ENCODE peak calls at places on chromosomes 11 and 22, in nine cellular contexts. J is upper lobe of right lung, A is psoas muscle, W is endothelial cell of umbilical vein, G is Peyer's patch, T is prostate gland, B is GM23248, H is esophagus squamous epithelium, Q is heart left ventricle. U is an unnamed sample. For H3K36me3, the result is how much of the 10 kb centered on the place peaks cover.

GRCh38 chr11:16938061-16938460 is 76.2 kb downstream of the PLEKHA7 start:
- DNase-seq in J (no peak), A (no peak), W (no peak), G (no peak), T (no peak), B (no peak), H (no peak), Q (no peak), U (no peak)

GRCh38 chr11:105236631-105237030 is 97.1 kb upstream of the CARD18 start:
- DNase-seq in J (no peak), A (no peak), W (no peak), G (no peak), T (no peak), B (peak), H (no peak), Q (no peak), U (no peak)

GRCh38 chr11:20003357-20003756 is 156.9 kb downstream of the DBX1 start:
- DNase-seq in J (no peak), A (no peak), W (no peak), G (peak), T (no peak), B (no peak), H (no peak), Q (no peak), U (no peak)

GRCh38 chr11:64131657-64132387 is 34.1 kb downstream of the MACROD1 start:
- DNase-seq in J (peak), A (no peak), W (no peak), G (no peak), T (no peak), B (no peak), H (no peak), Q (no peak), U (peak)

GRCh38 chr22:27228771-27229170 is 571.4 kb downstream of the MIAT start:
- DNase-seq in J (no peak), A (no peak), W (no peak), G (no peak), T (no peak), B (no peak), H (no peak), Q (no peak), U (no peak)

GRCh38 chr11:132405728-132406127 is 1035.3 kb downstream of the NTM start:
- DNase-seq in J (no peak), A (no peak), W (no peak), G (no peak), T (no peak), B (peak), H (no peak), Q (no peak), U (no peak)

GRCh38 chr22:44173154-44173553 is 7.6 kb upstream of the PARVG start:
- DNase-seq in J (no peak), A (no peak), W (no peak), G (no peak), T (no peak), B (no peak), H (no peak), Q (no peak), U (no peak)

GRCh38 chr11:6404341-6405038 is 14.2 kb downstream of the SMPD1 start:
- DNase-seq in J (no peak), A (no peak), W (no peak), G (no peak), T (no peak), B (peak), H (no peak), Q (no peak), U (no peak)

GRCh38 chr22:22060200-22061084 is 77.9 kb upstream of the TOP3B start:
- DNase-seq in J (peak), A (peak), W (peak), G (peak), T (no peak), B (peak), H (no peak), Q (peak), U (peak)

GRCh38 chr11:70073881-70074371 is 4.2 kb upstream of the ANO1 start:
- DNase-seq in J (peak), A (no peak), W (peak), G (peak), T (no peak), B (peak), H (no peak), Q (peak), U (no peak)

GRCh38 chr11:109267293-109268095 is 154.5 kb upstream of the C11orf87 start:
- DNase-seq in J (no peak), A (no peak), W (no peak), G (no peak), T (no peak), B (peak), H (no peak), Q (no peak), U (no peak)

GRCh38 chr11:93904711-93905110 is 54.3 kb upstream of the VSTM5 start:
- DNase-seq in J (no peak), A (no peak), W (no peak), G (no peak), T (no peak), B (no peak), H (no peak), Q (no peak), U (no peak)

GRCh38 chr11:198236-198806 is 5.4 kb downstream of the SCGB1C1 start:
- DNase-seq in J (peak), A (no peak), W (no peak), G (peak), T (no peak), B (no peak), H (no peak), Q (peak), U (no peak)

GRCh38 chr11:115145316-115145715 is 358.9 kb downstream of the CADM1 start:
- DNase-seq in J (no peak), A (no peak), W (no peak), G (no peak), T (no peak), B (no peak), H (no peak), Q (no peak), U (no peak)

GRCh38 chr22:49937758-49938564 is 19.5 kb downstream of the CRELD2 start:
- DNase-seq in J (peak), A (no peak), W (peak), G (no peak), T (no peak), B (no peak), H (no peak), Q (peak), U (peak)

GRCh38 chr22:50701076-50701419 is 28.4 kb downstream of the SHANK3 start:
- DNase-seq in J (no peak), A (no peak), W (no peak), G (no peak), T (no peak), B (no peak), H (no peak), Q (no peak), U (no peak)

GRCh38 chr11:67024410-67024809 is 1.5 kb downstream of the SYT12 start:
- DNase-seq in J (no peak), A (no peak), W (no peak), G (no peak), T (no peak), B (no peak), H (no peak), Q (no peak), U (no peak)

GRCh38 chr22:19630614-19631013 is 83.7 kb upstream of the SEPTIN5 start:
- DNase-seq in J (no peak), A (no peak), W (no peak), G (no peak), T (no peak), B (no peak), H (no peak), Q (no peak), U (no peak)

GRCh38 chr11:100892886-100893285 is 205.8 kb downstream of the ARHGAP42 start:
- DNase-seq in J (no peak), A (no peak), W (no peak), G (no peak), T (no peak), B (no peak), H (no peak), Q (no peak), U (no peak)

GRCh38 chr11:59053387-59053786 is 32.7 kb upstream of the GLYATL1B start:
- DNase-seq in J (peak), A (peak), W (peak), G (peak), T (no peak), B (peak), H (no peak), Q (peak), U (peak)

GRCh38 chr11:65786786-65787636 is at the start of gene OVOL1:
- DNase-seq in J (peak), A (no peak), W (no peak), G (peak), T (peak), B (no peak), H (no peak), Q (no peak), U (no peak)

GRCh38 chr11:121671276-121672168 is 218.8 kb upstream of the SORL1-AS1 start:
- DNase-seq in J (no peak), A (no peak), W (no peak), G (no peak), T (no peak), B (peak), H (no peak), Q (no peak), U (peak)

GRCh38 chr22:20203142-20204099 is 52.6 kb upstream of the CCDC188 start:
- DNase-seq in J (peak), A (no peak), W (peak), G (peak), T (no peak), B (peak), H (no peak), Q (peak), U (no peak)

GRCh38 chr11:123474994-123475393 is 44.9 kb downstream of the GRAMD1B start:
- DNase-seq in J (no peak), A (no peak), W (peak), G (no peak), T (no peak), B (no peak), H (no peak), Q (no peak), U (no peak)

GRCh38 chr22:40855104-40855959 is 1.1 kb downstream of the ST13 start:
- DNase-seq in J (no peak), A (peak), W (no peak), G (no peak), T (peak), B (peak), H (no peak), Q (no peak), U (peak)

GRCh38 chr11:85750646-85751045 is 60.3 kb downstream of the SYTL2 start:
- DNase-seq in J (no peak), A (no peak), W (no peak), G (no peak), T (no peak), B (no peak), H (no peak), Q (no peak), U (no peak)

GRCh38 chr22:29216011-29216872 is 10.5 kb downstream of the EMID1 start:
- DNase-seq in J (no peak), A (no peak), W (no peak), G (no peak), T (no peak), B (no peak), H (no peak), Q (no peak), U (no peak)

GRCh38 chr11:67353317-67354313 is at the start of gene POLD4:
- DNase-seq in J (peak), A (peak), W (peak), G (peak), T (peak), B (peak), H (peak), Q (peak), U (peak)

GRCh38 chr11:72233056-72233772 is 8.6 kb downstream of the INPPL1 start:
- DNase-seq in J (peak), A (no peak), W (no peak), G (peak), T (no peak), B (no peak), H (no peak), Q (no peak), U (no peak)

GRCh38 chr11:126661051-126661450 is 305.6 kb downstream of the ST3GAL4 start:
- DNase-seq in J (no peak), A (no peak), W (no peak), G (no peak), T (no peak), B (no peak), H (no peak), Q (no peak), U (no peak)

GRCh38 chr11:40397141-40397540 is 1062.3 kb downstream of the LRRC4C start:
- DNase-seq in J (no peak), A (no peak), W (no peak), G (no peak), T (no peak), B (no peak), H (no peak), Q (no peak), U (no peak)

GRCh38 chr11:76801736-76802135 is 18.6 kb downstream of the TSKU start:
- DNase-seq in J (no peak), A (no peak), W (no peak), G (no peak), T (peak), B (no peak), H (no peak), Q (no peak), U (no peak)

GRCh38 chr11:12110714-12111481 is 508 bp downstream of the MICAL2 start:
- DNase-seq in J (peak), A (peak), W (no peak), G (peak), T (no peak), B (peak), H (no peak), Q (peak), U (peak)

GRCh38 chr11:73463359-73463758 is 87.2 kb downstream of the RELT start:
- DNase-seq in J (no peak), A (no peak), W (no peak), G (no peak), T (no peak), B (peak), H (no peak), Q (no peak), U (peak)

GRCh38 chr22:30396871-30397655 is at the start of gene SEC14L2:
- DNase-seq in J (peak), A (peak), W (peak), G (peak), T (peak), B (peak), H (no peak), Q (peak), U (peak)

GRCh38 chr11:123480290-123480815 is 50.3 kb downstream of the GRAMD1B start:
- DNase-seq in J (no peak), A (no peak), W (no peak), G (no peak), T (no peak), B (no peak), H (no peak), Q (no peak), U (no peak)

GRCh38 chr11:60950024-60950423 is 2.0 kb downstream of the SLC15A3 start:
- DNase-seq in J (no peak), A (no peak), W (no peak), G (no peak), T (no peak), B (no peak), H (no peak), Q (no peak), U (no peak)
- H3K4me3 ChIP-seq in J (peak), A (peak), W (no peak), G (peak), T (no peak), B (no peak), H (peak), Q (peak), U (no peak)

DNA sequence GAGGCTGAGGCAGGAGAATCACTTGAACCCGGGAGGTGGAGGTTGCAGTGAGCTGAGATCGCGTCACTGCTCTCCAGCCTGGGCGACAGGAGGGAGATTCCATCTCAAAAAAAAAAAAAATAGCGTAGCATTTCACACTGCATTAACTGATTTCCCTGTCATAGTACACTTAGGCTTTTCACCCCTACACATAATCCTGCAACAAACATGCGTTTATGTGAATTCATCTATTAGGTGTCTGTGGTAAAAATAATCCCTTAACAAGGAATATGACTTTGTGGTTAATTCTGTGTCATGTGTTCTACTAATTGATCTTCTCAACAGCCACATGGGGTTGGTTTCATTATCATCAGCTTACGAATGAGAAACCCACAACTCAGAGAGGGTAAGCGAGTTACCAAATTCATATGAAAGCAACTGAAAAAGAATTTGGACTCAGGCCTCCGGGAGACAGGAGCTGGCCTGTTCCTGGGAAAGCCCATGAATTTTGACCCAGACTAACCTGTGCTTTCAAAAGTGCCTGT is 36.7 kb downstream of the KCNJ1 start:
- DNase-seq in J (no peak), A (no peak), W (no peak), G (no peak), T (no peak), B (no peak), H (no peak), Q (no peak), U (no peak)
- H3K36me3 ChIP-seq in J (under half), A (under half), W (under half), G (under half), T (under half), B (under half), H (under half), Q (under half), U (under half)

GRCh38 chr11:8720868-8721739 is 38.5 kb downstream of the RPL27A start:
- DNase-seq in J (no peak), A (no peak), W (no peak), G (no peak), T (peak), B (no peak), H (no peak), Q (no peak), U (no peak)

GRCh38 chr11:8717544-8717875 is 34.9 kb downstream of the RPL27A start:
- DNase-seq in J (no peak), A (no peak), W (no peak), G (no peak), T (no peak), B (no peak), H (no peak), Q (no peak), U (no peak)

GRCh38 chr11:8720376-8720775 is 37.8 kb downstream of the RPL27A start:
- DNase-seq in J (no peak), A (no peak), W (no peak), G (no peak), T (no peak), B (peak), H (no peak), Q (no peak), U (no peak)

GRCh38 chr11:8717876-8718753 is 35.5 kb downstream of the RPL27A start:
- DNase-seq in J (no peak), A (peak), W (peak), G (no peak), T (peak), B (peak), H (no peak), Q (peak), U (peak)

DNA sequence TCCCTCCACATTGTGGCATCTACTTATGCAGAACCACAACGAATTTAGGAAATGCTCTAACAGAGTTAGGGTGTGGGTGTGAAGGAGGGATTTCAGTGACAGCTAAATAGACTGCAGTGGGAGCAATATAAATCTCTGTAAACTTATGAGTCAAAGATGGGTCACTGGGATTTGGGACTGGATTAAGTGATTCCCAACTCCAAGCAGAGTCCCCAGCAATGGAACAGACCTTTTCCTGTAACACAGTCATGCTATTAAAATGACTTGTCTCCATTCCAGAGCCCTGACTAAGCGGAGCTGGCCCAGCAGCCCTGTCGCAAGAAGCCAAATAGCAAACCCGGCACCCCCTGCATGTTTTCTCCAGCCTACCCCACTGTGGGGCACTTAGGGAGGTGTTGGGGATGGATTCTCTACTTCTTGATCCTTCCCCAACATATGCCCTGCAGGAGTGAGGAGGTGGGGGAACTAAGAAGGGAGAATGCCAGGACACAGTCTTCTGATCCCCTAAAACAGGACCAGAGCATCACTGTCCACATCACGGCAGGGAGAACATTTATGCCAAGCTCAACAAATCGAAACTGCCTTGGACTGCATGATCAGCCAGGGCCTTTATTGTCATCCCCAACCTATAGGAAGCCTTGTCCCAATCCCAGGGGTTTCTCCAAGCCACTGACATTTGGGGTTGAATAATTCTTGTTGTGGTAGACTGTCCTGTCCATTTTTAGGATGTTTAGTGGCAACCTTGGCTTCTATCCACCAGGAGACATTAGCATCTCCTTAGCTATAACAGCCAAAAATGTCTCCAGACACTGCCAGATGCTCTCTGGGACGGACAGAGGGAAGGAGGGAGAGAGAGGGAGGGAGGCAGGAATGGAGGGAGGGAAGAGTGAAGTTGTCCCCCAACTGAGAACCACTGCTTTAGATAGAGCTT is 36.9 kb downstream of the RPL27A start:
- DNase-seq in J (no peak), A (peak), W (peak), G (no peak), T (peak), B (peak), H (no peak), Q (peak), U (peak)
- H3K27ac ChIP-seq in J (peak), A (peak), W (peak), G (peak), T (peak), B (peak), H (peak), Q (peak), U (peak)

DNA sequence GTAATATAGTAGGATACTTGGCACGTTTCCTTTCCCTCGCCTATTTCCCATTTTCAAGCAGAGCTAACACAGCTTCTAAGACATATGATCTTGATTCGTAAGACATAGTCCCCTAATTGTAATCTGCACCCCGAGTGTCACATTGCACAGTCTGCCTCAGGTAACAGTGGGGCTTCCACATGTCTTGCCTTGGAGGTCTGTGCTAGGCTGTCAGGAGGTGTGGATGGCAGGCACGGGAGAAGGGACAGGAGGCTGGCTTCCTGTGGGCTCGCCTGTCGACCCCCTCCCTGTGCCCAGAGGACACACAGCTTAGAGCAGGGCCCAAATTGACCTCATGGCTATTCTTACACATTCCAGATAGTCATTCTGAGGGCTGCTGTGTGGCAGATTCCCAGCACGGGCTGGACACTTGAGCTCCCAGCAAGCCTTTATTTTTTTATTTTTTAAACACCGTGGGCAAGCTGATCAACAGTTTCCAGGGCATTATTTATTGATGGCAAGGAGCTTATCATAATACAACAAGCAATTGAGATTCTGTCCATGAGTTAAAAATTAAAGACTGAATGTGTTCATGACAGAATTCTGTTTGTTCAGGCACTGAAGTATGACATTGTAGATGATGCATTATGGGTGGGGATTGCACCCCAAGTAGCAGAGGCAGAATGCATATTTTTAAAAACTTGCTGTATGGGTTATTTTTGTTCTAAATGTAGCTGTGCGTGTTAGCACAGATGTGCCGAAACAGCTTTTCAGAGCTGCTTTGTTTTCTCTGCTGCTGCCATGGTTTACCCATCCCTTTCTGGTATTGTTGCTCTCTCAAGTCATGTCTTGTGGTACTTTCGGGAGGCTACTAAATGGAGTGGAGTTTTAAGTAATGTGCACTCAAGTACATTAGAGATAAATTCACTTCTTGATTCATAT is 113.0 kb downstream of the ATXN10 start:
- DNase-seq in J (no peak), A (no peak), W (no peak), G (no peak), T (no peak), B (no peak), H (no peak), Q (no peak), U (no peak)
- H3K4me3 ChIP-seq in J (no peak), A (no peak), W (no peak), G (no peak), T (no peak), B (no peak), H (no peak), Q (no peak), U (no peak)

U was measured in SJCRH30.